ENCODE peak calls at places on chromosomes 7 and 10, in seven cellular contexts. L is thoracic aorta, J is brain microvascular endothelial cell, I is hippocampal formation, N is BE2C, E is caudate nucleus, W is esophagus squamous epithelium. C is an unnamed sample.

GRCh38 chr7:101121996-101122932 is 4.6 kb upstream of the SERPINE1 start:
- DNase-seq in L (peak; percentile 93), J (peak; percentile 98), I (no peak), N (no peak), E (no peak), W (no peak), C (no peak)

GRCh38 chr10:110502072-110502845 is 4.6 kb downstream of the DUSP5 start:
- DNase-seq in L (no peak), J (no peak), I (no peak), N (no peak), E (no peak), W (no peak), C (no peak)

GRCh38 chr10:110137142-110137545 is 70.3 kb upstream of the MXI1 start:
- DNase-seq in L (no peak), J (peak; percentile 67), I (no peak), N (no peak), E (no peak), W (no peak), C (no peak)

GRCh38 chr10:131662851-131663250 is 238.0 kb upstream of the PPP2R2D start:
- DNase-seq in L (no peak), J (no peak), I (no peak), N (no peak), E (no peak), W (no peak), C (no peak)

GRCh38 chr10:63829573-63830149 is 308.5 kb downstream of the REEP3 start:
- DNase-seq in L (no peak), J (no peak), I (no peak), N (no peak), E (no peak), W (no peak), C (no peak)

GRCh38 chr10:103916901-103917300 is 1.1 kb downstream of the STN1 start:
- DNase-seq in L (no peak), J (no peak), I (no peak), N (no peak), E (no peak), W (no peak), C (no peak)

GRCh38 chr7:33155811-33156210 is 26.4 kb downstream of the BBS9 start:
- DNase-seq in L (no peak), J (peak; percentile 46), I (no peak), N (no peak), E (no peak), W (no peak), C (no peak)

GRCh38 chr10:101618871-101619270 is 30.8 kb downstream of the DPCD start:
- DNase-seq in L (no peak), J (no peak), I (no peak), N (no peak), E (no peak), W (no peak), C (no peak)

GRCh38 chr7:108263364-108263951 is 133.3 kb upstream of the LAMB4 start:
- DNase-seq in L (no peak), J (no peak), I (no peak), N (peak; percentile 65), E (no peak), W (no peak), C (no peak)

GRCh38 chr10:101273330-101273729 is 44.1 kb upstream of the LBX1 start:
- DNase-seq in L (no peak), J (no peak), I (no peak), N (no peak), E (no peak), W (no peak), C (no peak)

GRCh38 chr7:50304911-50305621 is 550 bp downstream of the IKZF1 start:
- DNase-seq in L (no peak), J (no peak), I (no peak), N (no peak), E (no peak), W (no peak), C (peak; percentile 18)

GRCh38 chr7:101127460-101128039 is 646 bp downstream of the SERPINE1 start:
- DNase-seq in L (no peak), J (no peak), I (no peak), N (no peak), E (no peak), W (no peak), C (no peak)

GRCh38 chr7:87131806-87132205 is 20.4 kb upstream of the DMTF1 start:
- DNase-seq in L (no peak), J (no peak), I (no peak), N (no peak), E (no peak), W (no peak), C (no peak)

GRCh38 chr10:76285012-76285411 is 853.6 kb downstream of the LRMDA start:
- DNase-seq in L (no peak), J (peak; percentile 66), I (no peak), N (no peak), E (no peak), W (no peak), C (no peak)

GRCh38 chr10:128263891-128264688 is 137.9 kb upstream of the MKI67 start:
- DNase-seq in L (no peak), J (peak; percentile 56), I (peak; percentile 46), N (peak; percentile 78), E (no peak), W (no peak), C (peak; percentile 12)

GRCh38 chr7:10940748-10941358 is 32.8 kb upstream of the PHF14 start:
- DNase-seq in L (no peak), J (no peak), I (no peak), N (no peak), E (no peak), W (no peak), C (no peak)

GRCh38 chr10:104331208-104331838 is 6.9 kb downstream of the ITPRIP start:
- DNase-seq in L (no peak), J (peak; percentile 77), I (no peak), N (no peak), E (no peak), W (no peak), C (no peak)

GRCh38 chr10:88404133-88404532 is 179.0 kb downstream of the RNLS start:
- DNase-seq in L (no peak), J (no peak), I (no peak), N (no peak), E (no peak), W (no peak), C (no peak)

GRCh38 chr7:66224171-66224773 is 19.1 kb downstream of the TPST1 start:
- DNase-seq in L (no peak), J (no peak), I (no peak), N (no peak), E (no peak), W (no peak), C (no peak)

GRCh38 chr7:44100458-44101303 is 3.5 kb upstream of the AEBP1 start:
- DNase-seq in L (no peak), J (peak; percentile 53), I (no peak), N (no peak), E (no peak), W (no peak), C (no peak)

GRCh38 chr10:131279516-131279915 is 32.0 kb downstream of the TCERG1L start:
- DNase-seq in L (no peak), J (no peak), I (no peak), N (no peak), E (no peak), W (no peak), C (no peak)

GRCh38 chr10:113133497-113133896 is 183.4 kb downstream of the TCF7L2 start:
- DNase-seq in L (no peak), J (peak; percentile 12), I (no peak), N (no peak), E (no peak), W (no peak), C (no peak)

GRCh38 chr7:17103984-17104383 is 194.5 kb upstream of the AHR start:
- DNase-seq in L (no peak), J (no peak), I (no peak), N (no peak), E (no peak), W (no peak), C (no peak)